ENCODE peak calls at places on chromosome 11, in eight cellular contexts. K is activated CD4-positive, alpha-beta T cell treated with anti-CD3 and anti-CD28 coated beads, Interleukin-2, amount 50 U/mL, for 48 hours; G is NCI-H460; W is RWPE2; J is activated naive CD4-positive, alpha-beta T cell; A is IMR-90; Q is ascending aorta; T is GM04504. O is an unnamed sample.

GRCh38 chr11:60900673-60901404 is 5.5 kb downstream of the PRPF19 start:
- DNase-seq in K (no peak), G (no peak), W (no peak), J (no peak), A (no peak), Q (no peak), T (no peak), O (no peak)

GRCh38 chr11:299951-300735 is 817 bp upstream of the IFITM5 start:
- DNase-seq in K (no peak), G (no peak), W (peak), J (no peak), A (peak), Q (no peak), T (no peak), O (no peak)

GRCh38 chr11:110883266-110883665 is 171.0 kb upstream of the ARHGAP20 start:
- DNase-seq in K (no peak), G (no peak), W (no peak), J (no peak), A (peak), Q (no peak), T (no peak), O (no peak)

GRCh38 chr11:43691806-43692205 is 11.3 kb downstream of the HSD17B12 start:
- DNase-seq in K (no peak), G (no peak), W (no peak), J (no peak), A (no peak), Q (no peak), T (no peak), O (no peak)

GRCh38 chr11:112042161-112042960 is 17.2 kb downstream of the DLAT start:
- DNase-seq in K (no peak), G (no peak), W (no peak), J (no peak), A (peak), Q (no peak), T (peak), O (peak)

GRCh38 chr11:27468209-27468608 is 4.4 kb downstream of the LGR4 start:
- DNase-seq in K (no peak), G (no peak), W (no peak), J (no peak), A (peak), Q (no peak), T (peak), O (peak)

GRCh38 chr11:15968461-15969130 is 387.8 kb downstream of the SOX6 start:
- DNase-seq in K (no peak), G (peak), W (no peak), J (no peak), A (no peak), Q (no peak), T (no peak), O (no peak)

GRCh38 chr11:89159974-89160373 is 17.7 kb upstream of the TYR start:
- DNase-seq in K (no peak), G (no peak), W (no peak), J (no peak), A (no peak), Q (no peak), T (no peak), O (no peak)

GRCh38 chr11:26891501-26891900 is 102.4 kb upstream of the FIBIN start:
- DNase-seq in K (no peak), G (no peak), W (no peak), J (no peak), A (no peak), Q (no peak), T (no peak), O (no peak)

GRCh38 chr11:75536786-75537629 is 11.3 kb upstream of the GDPD5 start:
- DNase-seq in K (peak), G (no peak), W (no peak), J (no peak), A (peak), Q (no peak), T (no peak), O (no peak)

GRCh38 chr11:73761403-73761945 is 600 bp upstream of the RAB6A start:
- DNase-seq in K (no peak), G (no peak), W (no peak), J (no peak), A (no peak), Q (no peak), T (no peak), O (no peak)

GRCh38 chr11:85825590-85825989 is 14.6 kb upstream of the SYTL2 start:
- DNase-seq in K (no peak), G (no peak), W (no peak), J (no peak), A (no peak), Q (no peak), T (no peak), O (no peak)

GRCh38 chr11:54558407-54558806 is 45.4 kb downstream of the OR4C46 start:
- DNase-seq in K (no peak), G (no peak), W (no peak), J (no peak), A (no peak), Q (no peak), T (no peak), O (no peak)

GRCh38 chr11:125345706-125346561 is 150.1 kb downstream of the FEZ1 start:
- DNase-seq in K (peak), G (peak), W (no peak), J (no peak), A (peak), Q (peak), T (peak), O (peak)

GRCh38 chr11:115226556-115226955 is 277.7 kb downstream of the CADM1 start:
- DNase-seq in K (no peak), G (no peak), W (no peak), J (no peak), A (peak), Q (no peak), T (peak), O (peak)

GRCh38 chr11:27783701-27784355 is 83.6 kb upstream of the BDNF start:
- DNase-seq in K (no peak), G (no peak), W (no peak), J (no peak), A (no peak), Q (no peak), T (no peak), O (no peak)

GRCh38 chr11:99601179-99601578 is 580.4 kb downstream of the CNTN5 start:
- DNase-seq in K (no peak), G (no peak), W (no peak), J (no peak), A (no peak), Q (no peak), T (no peak), O (no peak)

GRCh38 chr11:12640926-12641849 is 33.0 kb upstream of the TEAD1 start:
- DNase-seq in K (no peak), G (no peak), W (no peak), J (no peak), A (no peak), Q (no peak), T (no peak), O (no peak)

GRCh38 chr11:44133335-44133946 is 38.0 kb downstream of the EXT2 start:
- DNase-seq in K (no peak), G (peak), W (no peak), J (no peak), A (peak), Q (no peak), T (peak), O (peak)

GRCh38 chr11:27187848-27188621 is 147.4 kb downstream of the BBOX1 start:
- DNase-seq in K (no peak), G (no peak), W (no peak), J (no peak), A (no peak), Q (no peak), T (no peak), O (no peak)

GRCh38 chr11:122872046-122872445 is 10.5 kb upstream of the JHY start:
- DNase-seq in K (no peak), G (no peak), W (no peak), J (no peak), A (no peak), Q (no peak), T (no peak), O (no peak)

GRCh38 chr11:2951235-2952110 is 22.3 kb upstream of the PHLDA2 start:
- DNase-seq in K (no peak), G (no peak), W (no peak), J (no peak), A (peak), Q (no peak), T (no peak), O (peak)

GRCh38 chr11:57224537-57224936 is 12.5 kb downstream of the APLNR start:
- DNase-seq in K (no peak), G (no peak), W (no peak), J (no peak), A (peak), Q (no peak), T (no peak), O (peak)

GRCh38 chr11:82867495-82868082 is 32.6 kb downstream of the PRCP start:
- DNase-seq in K (peak), G (peak), W (peak), J (peak), A (peak), Q (no peak), T (peak), O (peak)

GRCh38 chr11:68843703-68844312 is 2.1 kb upstream of the CPT1A start:
- DNase-seq in K (peak), G (peak), W (peak), J (peak), A (no peak), Q (no peak), T (no peak), O (no peak)

GRCh38 chr11:23903044-23903704 is 593.7 kb upstream of the LUZP2 start:
- DNase-seq in K (no peak), G (peak), W (no peak), J (no peak), A (peak), Q (no peak), T (no peak), O (peak)

O was measured in EL.